ENCODE peak calls at places on chromosomes 3 and 15, in nine cellular contexts. R is pancreas, F is Karpas-422, K is psoas muscle, E is SJSA1, I is heart left ventricle, D is DND-41, L is Panc1, H is mammary epithelial cell. U is an unnamed sample.

GRCh38 chr3:165444745-165445144 is 248.6 kb upstream of the SLITRK3 start:
- DNase-seq in R (no peak), F (no peak), K (no peak), E (no peak), I (no peak), D (no peak), L (no peak), H (no peak), U (no peak)

GRCh38 chr3:174619244-174619643 is 239.9 kb upstream of the NAALADL2 start:
- DNase-seq in R (no peak), F (no peak), K (no peak), E (no peak), I (no peak), D (no peak), L (no peak), H (no peak), U (no peak)

GRCh38 chr3:110430146-110430545 is 641.5 kb upstream of the NECTIN3 start:
- DNase-seq in R (no peak), F (no peak), K (no peak), E (no peak), I (no peak), D (no peak), L (no peak), H (no peak), U (no peak)

GRCh38 chr15:51162865-51163762 is 68.4 kb upstream of the TNFAIP8L3 start:
- DNase-seq in R (peak; percentile 51), F (peak; percentile 87), K (peak; percentile 59), E (peak; percentile 79), I (peak; percentile 68), D (peak; percentile 64), L (peak; percentile 61), H (peak; percentile 75), U (peak; percentile 61)

GRCh38 chr3:189756651-189757078 is 125.5 kb downstream of the TP63 start:
- DNase-seq in R (no peak), F (no peak), K (no peak), E (no peak), I (no peak), D (no peak), L (peak; percentile 17), H (no peak), U (no peak)

GRCh38 chr15:42832577-42832976 is 88.0 kb downstream of the TTBK2 start:
- DNase-seq in R (no peak), F (no peak), K (no peak), E (no peak), I (no peak), D (no peak), L (no peak), H (peak; percentile 96), U (no peak)

GRCh38 chr3:101950510-101950909 is 101.2 kb downstream of the NFKBIZ start:
- DNase-seq in R (no peak), F (no peak), K (no peak), E (peak; percentile 50), I (no peak), D (no peak), L (no peak), H (peak; percentile 89), U (peak; percentile 55)

GRCh38 chr15:52406601-52407000 is 111.0 kb upstream of the MYO5C start:
- DNase-seq in R (no peak), F (no peak), K (no peak), E (no peak), I (no peak), D (no peak), L (no peak), H (no peak), U (no peak)

GRCh38 chr3:69309810-69310209 is 76.1 kb downstream of the FRMD4B start:
- DNase-seq in R (no peak), F (no peak), K (no peak), E (no peak), I (no peak), D (no peak), L (no peak), H (peak; percentile 45), U (no peak)

GRCh38 chr3:37320276-37320675 is 145.9 kb upstream of the LRRFIP2 start:
- DNase-seq in R (no peak), F (no peak), K (no peak), E (no peak), I (no peak), D (no peak), L (no peak), H (no peak), U (no peak)

GRCh38 chr15:26971303-26972018 is 480 bp downstream of the GABRG3 start:
- DNase-seq in R (no peak), F (no peak), K (no peak), E (no peak), I (no peak), D (no peak), L (no peak), H (no peak), U (peak; percentile 32)

DNA sequence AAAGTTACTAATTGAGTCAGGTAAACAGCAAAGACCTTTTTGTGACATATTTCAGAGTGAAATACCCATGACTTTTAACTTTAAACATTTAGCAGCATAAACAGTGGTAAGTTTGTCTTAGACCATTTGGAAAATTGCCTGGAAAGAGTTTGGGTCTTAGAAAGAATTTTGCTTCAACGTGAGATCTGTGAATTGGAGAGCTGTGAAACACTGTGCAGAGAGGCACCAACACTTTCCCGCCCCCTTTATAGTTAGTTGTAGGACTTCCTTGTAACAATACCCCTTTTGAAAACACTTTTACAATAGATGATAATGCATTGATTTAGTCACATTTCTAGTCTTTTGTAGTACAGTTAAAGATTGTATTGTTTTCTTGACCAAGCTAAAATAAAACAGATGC is 43.6 kb upstream of the MBNL1 start:
- DNase-seq in R (no peak), F (no peak), K (no peak), E (no peak), I (no peak), D (no peak), L (no peak), H (no peak), U (no peak)
- H3K27ac ChIP-seq in R (no peak overlapping the region), F (no peak overlapping the region), K (no peak overlapping the region), E (no peak overlapping the region), I (no peak overlapping the region), D (no peak overlapping the region), L (no peak overlapping the region), H (no peak overlapping the region), U (no peak overlapping the region)

GRCh38 chr3:65948833-65949573 is 89.7 kb downstream of the MAGI1 start:
- DNase-seq in R (no peak), F (no peak), K (no peak), E (no peak), I (no peak), D (no peak), L (no peak), H (no peak), U (no peak)
- H3K4me1 ChIP-seq in R (peaks cover 59% of the 10 kb centered on the region), F (no peaks in the 10 kb centered on the region), K (peaks cover 40% of the 10 kb centered on the region), E (peaks cover 40% of the 10 kb centered on the region), I (peaks cover 34% of the 10 kb centered on the region), D (no peaks in the 10 kb centered on the region), L (peaks cover 11% of the 10 kb centered on the region), H (peaks cover 7% of the 10 kb centered on the region), U (peaks cover 63% of the 10 kb centered on the region)

GRCh38 chr3:52606373-52607085 is 70.1 kb downstream of the UQCC5 start:
- DNase-seq in R (peak; percentile 41), F (no peak), K (no peak), E (no peak), I (peak; percentile 31), D (no peak), L (peak; percentile 47), H (peak; percentile 92), U (peak; percentile 81)
- H3K27ac ChIP-seq in R (peak overlapping the region; percentile 58), F (no peak overlapping the region), K (peak overlapping the region; percentile 48), E (no peak overlapping the region), I (no peak overlapping the region), D (no peak overlapping the region), L (peak overlapping the region; percentile 72), H (no peak overlapping the region), U (peak overlapping the region; percentile 95)

DNA sequence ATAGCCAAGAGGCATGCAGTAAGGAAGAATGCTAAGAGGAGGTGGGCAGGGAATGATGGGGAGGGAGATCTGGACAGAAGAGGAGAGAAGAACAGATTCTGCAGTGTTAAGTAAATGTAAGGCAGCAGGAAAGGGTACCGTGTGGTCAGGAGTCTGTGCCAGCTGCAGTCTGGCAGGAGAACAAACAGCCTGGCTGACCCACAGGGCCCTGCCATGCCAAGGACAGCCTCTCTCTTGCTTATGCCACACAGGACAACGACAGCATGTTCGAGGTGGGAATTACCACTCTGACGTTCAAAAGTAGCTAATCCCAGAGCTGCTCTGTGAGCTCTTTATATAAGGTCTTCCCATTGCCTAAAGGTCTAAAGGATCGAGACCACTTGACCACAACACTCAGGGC is 31.3 kb downstream of the DAPK2 start:
- DNase-seq in R (peak; percentile 86), F (no peak), K (peak; percentile 67), E (no peak), I (peak; percentile 70), D (no peak), L (no peak), H (no peak), U (peak; percentile 73)
- H3K4me1 ChIP-seq in R (peaks cover 42% of the 10 kb centered on the region), F (peaks cover 58% of the 10 kb centered on the region), K (peaks cover 96% of the 10 kb centered on the region), E (peaks cover 14% of the 10 kb centered on the region), I (peaks cover 30% of the 10 kb centered on the region), D (no peaks in the 10 kb centered on the region), L (peaks cover 15% of the 10 kb centered on the region), H (peaks cover 56% of the 10 kb centered on the region), U (peaks cover 51% of the 10 kb centered on the region)

GRCh38 chr15:29885183-29885582 is 62.9 kb upstream of the TJP1 start:
- DNase-seq in R (no peak), F (no peak), K (no peak), E (no peak), I (no peak), D (no peak), L (no peak), H (no peak), U (no peak)

GRCh38 chr15:29890761-29891457 is 68.6 kb upstream of the TJP1 start:
- DNase-seq in R (peak; percentile 30), F (no peak), K (no peak), E (no peak), I (no peak), D (no peak), L (no peak), H (no peak), U (peak; percentile 85)

GRCh38 chr15:29888651-29889050 is 66.4 kb upstream of the TJP1 start:
- DNase-seq in R (no peak), F (no peak), K (no peak), E (peak; percentile 41), I (peak; percentile 47), D (no peak), L (no peak), H (no peak), U (no peak)

GRCh38 chr15:29889545-29890329 is 67.5 kb upstream of the TJP1 start:
- DNase-seq in R (no peak), F (no peak), K (no peak), E (no peak), I (no peak), D (no peak), L (no peak), H (no peak), U (no peak)

DNA sequence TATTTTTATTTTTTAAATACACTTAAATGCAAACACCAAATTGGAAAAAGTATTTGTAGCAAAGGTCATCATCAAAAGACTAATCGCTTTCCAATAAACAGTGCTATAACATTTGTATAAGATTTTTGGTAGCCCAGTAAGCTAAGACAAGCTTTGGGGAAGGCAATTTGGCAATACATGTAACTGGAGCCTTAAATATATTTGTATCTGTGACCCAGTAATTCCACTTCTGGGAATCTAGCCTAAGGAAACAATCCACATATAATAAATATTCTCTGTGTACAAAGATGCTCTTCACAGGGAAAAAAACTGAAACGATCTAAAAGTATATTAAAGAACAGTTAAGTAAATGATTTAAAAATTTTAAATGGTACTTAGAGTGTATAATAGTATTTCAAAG is 65.5 kb upstream of the TJP1 start:
- DNase-seq in R (no peak), F (no peak), K (no peak), E (no peak), I (no peak), D (no peak), L (no peak), H (no peak), U (no peak)
- H3K27ac ChIP-seq in R (no peak overlapping the region), F (no peak overlapping the region), K (no peak overlapping the region), E (no peak overlapping the region), I (no peak overlapping the region), D (no peak overlapping the region), L (no peak overlapping the region), H (no peak overlapping the region), U (no peak overlapping the region)

U was measured in thyroid gland.